ENCODE peak calls at places on chromosome 1, in five cellular contexts. One of them, this sample, is unnamed. For H3K27me3, the result is how much of the 10 kb centered on the place peaks cover.

GRCh38 chr1:116379057-116379630 is 6.1 kb downstream of the ATP1A1 start:
- DNase-seq in brain microvascular endothelial cell: no peak
- DNase-seq in MM.1S: no peak
- DNase-seq in RWPE2: no peak
- DNase-seq in upper lobe of right lung: no peak
- DNase-seq in this sample: no peak

GRCh38 chr1:33004628-33005027 is 32.1 kb downstream of the AK2 start:
- DNase-seq in brain microvascular endothelial cell: peak
- DNase-seq in upper lobe of right lung: no peak
- DNase-seq in MM.1S: no peak
- DNase-seq in RWPE2: no peak
- DNase-seq in this sample: no peak

GRCh38 chr1:30708361-30708728 is 15.0 kb downstream of the MATN1 start:
- DNase-seq in RWPE2: no peak
- DNase-seq in MM.1S: no peak
- DNase-seq in upper lobe of right lung: no peak
- DNase-seq in brain microvascular endothelial cell: no peak
- DNase-seq in this sample: no peak

GRCh38 chr1:3079381-3080093 is 10.5 kb downstream of the PRDM16 start:
- DNase-seq in RWPE2: no peak
- DNase-seq in upper lobe of right lung: no peak
- DNase-seq in brain microvascular endothelial cell: no peak
- DNase-seq in MM.1S: no peak
- DNase-seq in this sample: no peak

GRCh38 chr1:243734311-243734700 is 115.7 kb downstream of the AKT3 start:
- DNase-seq in MM.1S: no peak
- DNase-seq in upper lobe of right lung: no peak
- DNase-seq in RWPE2: no peak
- DNase-seq in brain microvascular endothelial cell: no peak
- DNase-seq in this sample: no peak

GRCh38 chr1:63622847-63623566 is 29.8 kb downstream of the PGM1 start:
- DNase-seq in RWPE2: no peak
- DNase-seq in MM.1S: no peak
- DNase-seq in brain microvascular endothelial cell: no peak
- DNase-seq in upper lobe of right lung: no peak
- DNase-seq in this sample: no peak

GRCh38 chr1:19450811-19451564 is 34.4 kb downstream of the CAPZB start:
- DNase-seq in brain microvascular endothelial cell: peak
- DNase-seq in upper lobe of right lung: no peak
- DNase-seq in MM.1S: no peak
- DNase-seq in RWPE2: no peak
- DNase-seq in this sample: no peak

GRCh38 chr1:18962121-18962721 is 5.7 kb upstream of the IFFO2 start:
- DNase-seq in brain microvascular endothelial cell: no peak
- DNase-seq in RWPE2: peak
- DNase-seq in MM.1S: no peak
- DNase-seq in upper lobe of right lung: peak
- DNase-seq in this sample: no peak

GRCh38 chr1:40004857-40005256 is 35.7 kb upstream of the CAP1 start:
- DNase-seq in upper lobe of right lung: no peak
- DNase-seq in brain microvascular endothelial cell: no peak
- DNase-seq in RWPE2: no peak
- DNase-seq in MM.1S: no peak
- DNase-seq in this sample: no peak

GRCh38 chr1:180616441-180616840 is 15.4 kb upstream of the XPR1 start:
- DNase-seq in RWPE2: no peak
- DNase-seq in upper lobe of right lung: no peak
- DNase-seq in brain microvascular endothelial cell: no peak
- DNase-seq in MM.1S: no peak
- DNase-seq in this sample: no peak
- H3K27me3 ChIP-seq in RWPE2: under half
- H3K27me3 ChIP-seq in upper lobe of right lung: under half
- H3K27me3 ChIP-seq in brain microvascular endothelial cell: under half
- H3K27me3 ChIP-seq in MM.1S: under half
- H3K27me3 ChIP-seq in this sample: under half

DNA sequence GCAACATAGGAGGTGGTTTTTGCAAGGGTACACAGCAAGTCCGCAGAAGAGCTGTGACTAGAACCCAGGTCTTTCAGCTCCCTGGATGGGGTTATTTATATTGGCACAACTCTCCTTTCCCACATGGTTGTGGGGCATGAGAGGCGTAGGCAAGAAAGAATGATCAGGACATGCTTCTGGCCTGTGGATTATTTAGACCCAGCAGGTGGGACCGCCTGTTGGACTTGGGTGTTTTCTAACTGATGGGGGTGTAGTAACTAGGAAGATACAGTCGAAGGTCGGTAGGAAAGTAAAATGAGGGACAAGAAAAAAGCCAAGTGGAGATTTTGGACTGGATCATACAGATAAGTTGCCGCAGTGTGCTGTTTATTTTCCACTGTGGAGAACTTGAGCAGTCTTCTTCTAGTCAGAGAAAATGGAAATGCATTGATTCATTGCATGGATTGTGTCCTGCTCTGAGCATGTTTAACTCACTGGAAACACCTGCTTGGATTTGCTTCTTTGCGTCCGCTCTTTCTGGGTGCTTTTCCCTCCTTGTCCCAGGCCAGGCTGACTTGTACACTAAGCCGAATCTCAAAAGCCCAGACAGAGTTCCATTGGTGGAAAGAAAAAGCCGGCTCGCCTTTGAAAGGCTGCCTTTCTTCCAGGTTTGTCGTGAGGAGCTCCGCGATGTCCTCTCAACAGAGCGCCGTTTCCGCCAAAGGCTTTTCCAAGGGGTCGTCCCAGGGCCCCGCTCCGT is 602 bp downstream of the CRCT1 start:
- DNase-seq in MM.1S: no peak
- DNase-seq in RWPE2: no peak
- DNase-seq in brain microvascular endothelial cell: no peak
- DNase-seq in upper lobe of right lung: no peak
- DNase-seq in this sample: no peak
- H3K4me3 ChIP-seq in MM.1S: no peak
- H3K4me3 ChIP-seq in RWPE2: peak
- H3K4me3 ChIP-seq in brain microvascular endothelial cell: no peak
- H3K4me3 ChIP-seq in upper lobe of right lung: no peak
- H3K4me3 ChIP-seq in this sample: no peak

GRCh38 chr1:92484171-92484471 is 2.6 kb downstream of the GFI1 start:
- DNase-seq in upper lobe of right lung: no peak
- DNase-seq in RWPE2: no peak
- DNase-seq in MM.1S: no peak
- DNase-seq in brain microvascular endothelial cell: no peak
- DNase-seq in this sample: no peak
- H3K27me3 ChIP-seq in upper lobe of right lung: half or more
- H3K27me3 ChIP-seq in RWPE2: half or more
- H3K27me3 ChIP-seq in MM.1S: under half
- H3K27me3 ChIP-seq in brain microvascular endothelial cell: half or more
- H3K27me3 ChIP-seq in this sample: under half

GRCh38 chr1:113072141-113072756 is 749 bp upstream of the LRIG2 start:
- DNase-seq in MM.1S: no peak
- DNase-seq in brain microvascular endothelial cell: no peak
- DNase-seq in upper lobe of right lung: no peak
- DNase-seq in RWPE2: no peak
- DNase-seq in this sample: no peak
- H3K4me3 ChIP-seq in MM.1S: peak
- H3K4me3 ChIP-seq in brain microvascular endothelial cell: peak
- H3K4me3 ChIP-seq in upper lobe of right lung: peak
- H3K4me3 ChIP-seq in RWPE2: peak
- H3K4me3 ChIP-seq in this sample: peak

GRCh38 chr1:202223110-202223834 is 29.7 kb downstream of the LGR6 start:
- DNase-seq in RWPE2: no peak
- DNase-seq in brain microvascular endothelial cell: no peak
- DNase-seq in MM.1S: no peak
- DNase-seq in upper lobe of right lung: no peak
- DNase-seq in this sample: no peak
- H3K27me3 ChIP-seq in RWPE2: under half
- H3K27me3 ChIP-seq in brain microvascular endothelial cell: under half
- H3K27me3 ChIP-seq in MM.1S: half or more
- H3K27me3 ChIP-seq in upper lobe of right lung: under half
- H3K27me3 ChIP-seq in this sample: under half

DNA sequence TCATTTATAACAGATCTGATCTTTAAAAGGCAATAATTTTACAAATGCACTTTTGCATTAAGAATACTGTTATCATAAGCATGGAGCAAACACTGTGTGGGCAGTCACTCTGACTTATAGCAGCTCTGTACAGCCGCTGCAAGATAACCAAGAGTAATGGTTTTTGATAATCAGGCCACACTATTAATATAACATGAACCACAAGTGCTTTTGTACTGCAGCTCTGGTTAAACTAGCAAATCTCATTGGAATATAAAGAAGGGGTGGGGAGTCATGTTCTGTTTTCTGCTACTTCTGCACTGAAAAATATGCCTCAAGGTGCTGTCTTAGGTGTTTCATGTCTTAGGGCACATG is 357.4 kb downstream of the LMO4 start:
- DNase-seq in MM.1S: no peak
- DNase-seq in upper lobe of right lung: no peak
- DNase-seq in RWPE2: no peak
- DNase-seq in brain microvascular endothelial cell: no peak
- DNase-seq in this sample: no peak
- H3K4me3 ChIP-seq in MM.1S: no peak
- H3K4me3 ChIP-seq in upper lobe of right lung: no peak
- H3K4me3 ChIP-seq in RWPE2: no peak
- H3K4me3 ChIP-seq in brain microvascular endothelial cell: no peak
- H3K4me3 ChIP-seq in this sample: no peak

GRCh38 chr1:1205769-1206375 is 520 bp downstream of the TNFRSF18 start:
- DNase-seq in brain microvascular endothelial cell: no peak
- DNase-seq in MM.1S: no peak
- DNase-seq in upper lobe of right lung: no peak
- DNase-seq in RWPE2: no peak
- DNase-seq in this sample: no peak
- H3K27me3 ChIP-seq in brain microvascular endothelial cell: under half
- H3K27me3 ChIP-seq in MM.1S: half or more
- H3K27me3 ChIP-seq in upper lobe of right lung: under half
- H3K27me3 ChIP-seq in RWPE2: under half
- H3K27me3 ChIP-seq in this sample: under half

DNA sequence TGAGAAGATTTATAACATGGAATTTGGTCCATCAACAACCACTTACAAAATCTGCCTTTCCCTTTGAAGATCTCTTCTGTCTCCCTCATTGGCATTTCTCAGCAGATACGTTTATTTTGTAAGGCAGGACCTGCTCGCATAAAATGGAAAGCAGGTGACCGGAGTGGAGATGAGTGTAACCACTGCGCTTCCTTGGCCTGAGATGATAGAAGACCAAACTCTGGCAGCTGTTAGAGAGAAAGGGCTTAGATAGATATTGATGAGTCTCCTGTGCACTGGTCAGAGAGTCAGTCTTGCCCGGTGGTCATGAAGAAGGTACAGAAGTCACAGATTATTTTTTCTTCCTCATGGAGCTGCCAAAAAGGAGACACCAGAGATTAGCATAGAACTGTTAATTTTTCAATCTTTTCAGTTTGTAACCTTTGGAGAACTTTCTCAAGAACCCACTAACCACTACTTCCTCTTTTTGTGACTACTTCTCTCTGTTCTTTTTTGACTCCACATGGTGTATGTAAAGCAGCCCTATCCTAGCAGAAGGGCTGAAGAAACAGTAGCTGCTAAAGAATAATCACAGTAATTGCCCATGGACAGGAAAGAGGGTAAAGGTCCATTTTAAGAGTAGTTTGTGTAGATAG is 47.6 kb downstream of the FCRL3 start:
- DNase-seq in MM.1S: peak
- DNase-seq in upper lobe of right lung: no peak
- DNase-seq in RWPE2: no peak
- DNase-seq in brain microvascular endothelial cell: no peak
- DNase-seq in this sample: no peak
- H3K4me3 ChIP-seq in MM.1S: no peak
- H3K4me3 ChIP-seq in upper lobe of right lung: no peak
- H3K4me3 ChIP-seq in RWPE2: no peak
- H3K4me3 ChIP-seq in brain microvascular endothelial cell: no peak
- H3K4me3 ChIP-seq in this sample: no peak

GRCh38 chr1:111990878-111991760 is 1.7 kb upstream of the KCND3 start:
- DNase-seq in MM.1S: no peak
- DNase-seq in brain microvascular endothelial cell: no peak
- DNase-seq in RWPE2: no peak
- DNase-seq in upper lobe of right lung: peak
- DNase-seq in this sample: no peak

GRCh38 chr1:111989531-111990025 is at the start of gene KCND3:
- DNase-seq in MM.1S: peak
- DNase-seq in upper lobe of right lung: peak
- DNase-seq in RWPE2: no peak
- DNase-seq in brain microvascular endothelial cell: no peak
- DNase-seq in this sample: no peak

GRCh38 chr1:111988743-111989453 is 570 bp downstream of the KCND3 start:
- DNase-seq in MM.1S: no peak
- DNase-seq in upper lobe of right lung: peak
- DNase-seq in brain microvascular endothelial cell: no peak
- DNase-seq in RWPE2: no peak
- DNase-seq in this sample: no peak

GRCh38 chr1:111988377-111988742 is 1.1 kb downstream of the KCND3 start:
- DNase-seq in MM.1S: no peak
- DNase-seq in brain microvascular endothelial cell: no peak
- DNase-seq in upper lobe of right lung: no peak
- DNase-seq in RWPE2: no peak
- DNase-seq in this sample: no peak

GRCh38 chr1:111990026-111990877 is 784 bp upstream of the KCND3 start:
- DNase-seq in brain microvascular endothelial cell: no peak
- DNase-seq in upper lobe of right lung: peak
- DNase-seq in RWPE2: no peak
- DNase-seq in MM.1S: no peak
- DNase-seq in this sample: no peak
- H3K27me3 ChIP-seq in brain microvascular endothelial cell: under half
- H3K27me3 ChIP-seq in upper lobe of right lung: under half
- H3K27me3 ChIP-seq in RWPE2: under half
- H3K27me3 ChIP-seq in MM.1S: under half
- H3K27me3 ChIP-seq in this sample: under half

DNA sequence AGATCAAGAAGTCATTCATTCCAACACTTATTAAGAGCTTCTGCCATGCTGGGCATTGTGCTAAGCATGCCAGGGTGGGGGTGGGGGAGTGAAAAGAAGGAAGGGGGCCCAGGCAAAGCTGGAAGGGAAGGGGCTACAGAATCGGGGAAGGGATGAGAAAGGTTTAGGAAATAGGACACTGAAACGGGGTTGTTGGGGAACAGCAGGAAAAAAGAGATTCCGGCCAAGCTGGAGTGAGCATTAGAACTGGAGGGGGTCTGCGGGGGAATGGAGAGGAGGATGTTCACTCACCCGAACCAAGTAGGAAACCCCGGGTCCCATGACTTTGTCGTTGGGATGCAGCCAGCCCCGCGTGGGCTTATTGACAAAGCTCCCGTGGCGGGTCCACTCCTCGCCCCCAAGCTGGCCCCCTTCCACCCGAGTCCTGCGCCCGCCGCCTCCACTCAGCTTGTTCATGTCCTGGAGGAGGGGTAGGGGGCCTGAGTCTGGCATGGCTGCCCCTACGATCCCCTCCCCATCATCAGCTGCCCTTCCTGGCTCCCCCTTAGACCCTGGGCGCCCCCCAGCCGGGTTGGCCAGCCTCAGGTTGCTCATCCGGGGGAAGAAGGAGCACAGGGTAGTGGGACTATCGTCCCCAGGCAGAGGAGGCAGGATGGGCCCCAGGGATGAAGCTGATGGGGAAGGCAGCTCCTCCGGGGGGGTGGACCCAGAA is 650 bp downstream of the SHC1 start:
- DNase-seq in MM.1S: no peak
- DNase-seq in brain microvascular endothelial cell: no peak
- DNase-seq in RWPE2: no peak
- DNase-seq in upper lobe of right lung: no peak
- DNase-seq in this sample: no peak
- H3K4me3 ChIP-seq in MM.1S: peak
- H3K4me3 ChIP-seq in brain microvascular endothelial cell: peak
- H3K4me3 ChIP-seq in RWPE2: peak
- H3K4me3 ChIP-seq in upper lobe of right lung: peak
- H3K4me3 ChIP-seq in this sample: no peak